ENCODE peak calls at places on chromosome 1, in six cellular contexts. B, U, P, H, G and R are unnamed samples.

GRCh38 chr1:226046240-226046639 is 16.3 kb upstream of the H3-3A start:
- DNase-seq in B (peak; percentile 71), U (peak; percentile 87), P (no peak), H (peak; percentile 88), G (peak; percentile 50), R (no peak)

GRCh38 chr1:35683012-35683411 is 35.7 kb downstream of the C1orf216 start:
- DNase-seq in B (no peak), U (no peak), P (no peak), H (no peak), G (no peak), R (no peak)

GRCh38 chr1:110337704-110338199 is 1.4 kb upstream of the RBM15 start:
- DNase-seq in B (peak; percentile 44), U (no peak), P (peak; percentile 51), H (peak; percentile 73), G (peak; percentile 43), R (no peak)

GRCh38 chr1:76835203-76835602 is 32.1 kb upstream of the ST6GALNAC5 start:
- DNase-seq in B (no peak), U (peak; percentile 77), P (no peak), H (no peak), G (no peak), R (no peak)

GRCh38 chr1:52002038-52002917 is 11.8 kb upstream of the RAB3B start:
- DNase-seq in B (peak; percentile 95), U (peak; percentile 74), P (peak; percentile 64), H (peak; percentile 62), G (peak; percentile 88), R (peak; percentile 77)

GRCh38 chr1:3749512-3749911 is 2.7 kb upstream of the CCDC27 start:
- DNase-seq in B (no peak), U (no peak), P (no peak), H (no peak), G (no peak), R (no peak)

GRCh38 chr1:178504286-178504685 is 7.5 kb upstream of the CLEC20A start:
- DNase-seq in B (no peak), U (no peak), P (no peak), H (no peak), G (no peak), R (no peak)

GRCh38 chr1:26862781-26863676 is at the start of gene SFN:
- DNase-seq in B (no peak), U (no peak), P (no peak), H (peak; percentile 90), G (peak; percentile 93), R (no peak)

GRCh38 chr1:64209221-64209620 is 5.8 kb downstream of the UBE2U start:
- DNase-seq in B (peak; percentile 28), U (no peak), P (no peak), H (no peak), G (no peak), R (no peak)

GRCh38 chr1:107739183-107739582 is 225.8 kb downstream of the VAV3 start:
- DNase-seq in B (no peak), U (no peak), P (no peak), H (no peak), G (no peak), R (no peak)

GRCh38 chr1:211515090-211516023 is 23.4 kb upstream of the RD3 start:
- DNase-seq in B (peak; percentile 85), U (peak; percentile 68), P (peak; percentile 90), H (peak; percentile 93), G (peak; percentile 99), R (peak; percentile 70)

GRCh38 chr1:43279161-43279560 is 6.2 kb downstream of the C1orf210 start:
- DNase-seq in B (no peak), U (no peak), P (no peak), H (no peak), G (no peak), R (no peak)

GRCh38 chr1:93758842-93759515 is 77.3 kb upstream of the BCAR3 start:
- DNase-seq in B (peak; percentile 52), U (peak; percentile 89), P (no peak), H (no peak), G (peak; percentile 51), R (no peak)

GRCh38 chr1:13948851-13949490 is 249.0 kb downstream of the PRDM2 start:
- DNase-seq in B (peak; percentile 95), U (no peak), P (no peak), H (no peak), G (no peak), R (no peak)

GRCh38 chr1:150537732-150538684 is 11.2 kb upstream of the ADAMTSL4 start:
- DNase-seq in B (peak; percentile 66), U (peak; percentile 83), P (no peak), H (no peak), G (no peak), R (no peak)

GRCh38 chr1:153359241-153359640 is 1.6 kb downstream of the S100A9 start:
- DNase-seq in B (no peak), U (no peak), P (no peak), H (no peak), G (no peak), R (no peak)

GRCh38 chr1:211830055-211830329 is 571 bp downstream of the LPGAT1 start:
- DNase-seq in B (no peak), U (no peak), P (peak; percentile 59), H (peak; percentile 48), G (no peak), R (no peak)

GRCh38 chr1:48227165-48228013 is 4.9 kb downstream of the SLC5A9 start:
- DNase-seq in B (no peak), U (no peak), P (no peak), H (no peak), G (no peak), R (no peak)

GRCh38 chr1:153503766-153504165 is 32.0 kb downstream of the S100A6 start:
- DNase-seq in B (no peak), U (no peak), P (no peak), H (no peak), G (no peak), R (no peak)

GRCh38 chr1:158077366-158078256 is 84.2 kb downstream of the KIRREL1 start:
- DNase-seq in B (no peak), U (no peak), P (no peak), H (no peak), G (no peak), R (no peak)

GRCh38 chr1:243500506-243500905 is 244.7 kb downstream of the SDCCAG8 start:
- DNase-seq in B (no peak), U (no peak), P (no peak), H (no peak), G (no peak), R (no peak)

GRCh38 chr1:153306303-153307220 is 6.2 kb downstream of the PGLYRP3 start:
- DNase-seq in B (no peak), U (no peak), P (no peak), H (no peak), G (no peak), R (no peak)

GRCh38 chr1:192654607-192655389 is 18.9 kb downstream of the RGS13 start:
- DNase-seq in B (peak; percentile 89), U (peak; percentile 57), P (no peak), H (no peak), G (no peak), R (no peak)

GRCh38 chr1:17688217-17688810 is 66.8 kb upstream of the ACTL8 start:
- DNase-seq in B (no peak), U (no peak), P (no peak), H (no peak), G (no peak), R (no peak)

GRCh38 chr1:80882552-80882951 is 918.2 kb upstream of the ADGRL2 start:
- DNase-seq in B (peak; percentile 67), U (peak; percentile 64), P (no peak), H (no peak), G (peak; percentile 51), R (no peak)

GRCh38 chr1:2557146-2558029 is 1.2 kb downstream of the TNFRSF14 start:
- DNase-seq in B (no peak), U (no peak), P (no peak), H (peak; percentile 81), G (no peak), R (no peak)

GRCh38 chr1:55466921-55467320 is 251.8 kb upstream of the USP24 start:
- DNase-seq in B (peak; percentile 75), U (no peak), P (no peak), H (no peak), G (no peak), R (no peak)
- TF ChIP-seq CTCF in B (peak; percentile 4), U (no peak), P (no peak), H (no peak), G (no peak), R (no peak)

GRCh38 chr1:116984406-116985160 is 17.0 kb upstream of the CD101 start:
- DNase-seq in B (peak; percentile 10), U (no peak), P (no peak), H (no peak), G (no peak), R (no peak)

GRCh38 chr1:116987256-116987555 is 14.4 kb upstream of the CD101 start:
- DNase-seq in B (no peak), U (no peak), P (no peak), H (peak; percentile 80), G (no peak), R (no peak)

GRCh38 chr1:116988908-116989307 is 12.7 kb upstream of the CD101 start:
- DNase-seq in B (no peak), U (peak; percentile 67), P (no peak), H (no peak), G (no peak), R (no peak)

GRCh38 chr1:116988248-116988647 is 13.3 kb upstream of the CD101 start:
- DNase-seq in B (peak; percentile 56), U (peak; percentile 75), P (no peak), H (no peak), G (no peak), R (no peak)

DNA sequence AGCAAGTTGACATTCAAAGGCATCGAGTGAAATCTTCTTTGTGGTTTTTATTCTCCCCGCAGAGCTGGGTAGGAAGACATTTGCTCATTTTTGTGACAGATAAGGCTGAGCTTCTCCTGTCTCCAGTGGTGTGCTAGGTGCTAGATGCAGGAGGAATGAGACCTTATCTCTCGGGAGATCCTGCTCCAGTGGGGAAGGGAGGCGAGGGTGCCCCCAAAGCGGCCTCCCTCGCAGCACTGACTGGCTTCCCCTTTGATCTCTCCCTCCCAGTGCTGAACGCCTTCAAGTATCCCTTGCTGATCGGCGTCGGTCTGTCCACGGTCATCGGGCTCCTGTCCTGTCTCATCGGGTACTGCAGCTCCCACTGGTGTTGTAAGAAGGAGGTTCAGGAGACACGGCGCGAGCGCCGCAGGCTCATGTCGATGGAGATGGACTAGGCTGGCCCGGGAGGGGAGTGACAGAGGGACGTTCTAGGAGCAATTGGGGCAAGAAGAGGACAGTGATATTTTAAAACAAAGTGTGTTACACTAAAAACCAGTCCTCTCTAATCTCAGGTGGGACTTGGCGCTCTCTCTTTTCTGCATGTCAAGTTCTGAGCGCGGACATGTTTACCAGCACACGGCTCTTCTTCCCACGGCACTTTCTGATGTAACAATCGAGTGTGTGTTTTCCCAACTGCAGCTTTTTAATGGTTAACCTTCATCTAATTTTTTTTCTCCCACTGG is 14.9 kb upstream of the CD101 start:
- DNase-seq in B (no peak), U (no peak), P (no peak), H (no peak), G (no peak), R (no peak)
- TF ChIP-seq CTCF in B (no peak), U (no peak), P (no peak), H (no peak), G (no peak), R (no peak)

DNA sequence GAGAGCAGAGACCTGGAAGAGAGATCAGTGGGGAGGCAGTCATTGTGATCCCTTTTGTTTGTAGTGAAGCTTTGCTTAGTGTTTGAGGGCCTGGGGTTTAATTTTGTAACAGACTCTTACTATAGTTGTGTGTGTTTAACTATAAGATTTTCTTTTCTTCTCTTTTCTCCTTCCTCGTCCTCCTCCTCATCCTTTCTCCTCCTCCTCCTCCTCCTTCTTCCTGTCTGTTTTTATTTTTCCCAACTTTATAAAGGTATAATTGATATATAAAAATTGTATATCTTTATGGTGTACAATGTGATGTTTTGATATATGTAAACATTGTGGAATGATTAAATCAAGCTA is 71.2 kb upstream of the MACF1 start:
- DNase-seq in B (no peak), U (no peak), P (no peak), H (no peak), G (no peak), R (no peak)
- TF ChIP-seq CTCF in B (no peak), U (no peak), P (no peak), H (no peak), G (no peak), R (no peak)

GRCh38 chr1:245687129-245687635 is 532.4 kb downstream of the KIF26B start:
- DNase-seq in B (no peak), U (peak; percentile 10), P (no peak), H (no peak), G (no peak), R (no peak)
- TF ChIP-seq CTCF in B (no peak), U (no peak), P (no peak), H (no peak), G (no peak), R (no peak)